ENCODE peak calls at places on chromosomes 12 and 14, in ten cellular contexts. D is PC-3, P is ascending aorta, W is choroid plexus epithelial cell, O is fibroblast of pulmonary artery, T is dorsolateral prefrontal cortex, F is astrocyte of the spinal cord, C is bronchial epithelial cell, V is right atrium auricular region, Q is spleen. N is an unnamed sample.
A peak's percentile ranks its signal among the peaks of the same experiment; 100 is the strongest.

GRCh38 chr14:57889245-57889644 is 23.4 kb upstream of the SLC35F4 start:
- DNase-seq in T (peak; percentile 29), P (no peak), Q (no peak), O (peak; percentile 36), V (peak; percentile 70), F (peak; percentile 63), D (peak; percentile 94), W (peak; percentile 23), C (peak; percentile 74), N (peak; percentile 83)

GRCh38 chr12:79737875-79738718 is 47.3 kb upstream of the PAWR start:
- DNase-seq in P (no peak), Q (no peak), D (peak; percentile 89), W (peak; percentile 82), T (no peak), C (peak; percentile 76), V (no peak), O (peak; percentile 79), F (peak; percentile 74), N (peak; percentile 70)

GRCh38 chr12:82665142-82665923 is 21.4 kb upstream of the TMTC2 start:
- DNase-seq in O (no peak), Q (no peak), F (no peak), V (no peak), P (no peak), T (no peak), D (no peak), C (no peak), W (no peak), N (no peak)

GRCh38 chr12:18723752-18724151 is 14.1 kb downstream of the PLCZ1 start:
- DNase-seq in C (peak; percentile 100), Q (no peak), P (no peak), W (peak; percentile 88), V (no peak), O (peak; percentile 79), F (peak; percentile 61), T (no peak), D (peak; percentile 89), N (peak; percentile 83)

GRCh38 chr14:55583942-55584468 is 4.0 kb downstream of the KTN1 start:
- DNase-seq in P (no peak), V (no peak), C (no peak), F (no peak), D (no peak), O (no peak), T (no peak), W (peak; percentile 51), Q (no peak), N (no peak)

GRCh38 chr12:55965941-55966407 is at the start of gene PMEL:
- DNase-seq in V (no peak), C (no peak), W (peak; percentile 18), F (no peak), O (no peak), P (no peak), Q (no peak), D (no peak), T (no peak), N (peak; percentile 11)

GRCh38 chr12:10369557-10370150 is 20.2 kb downstream of the KLRK1 start:
- DNase-seq in F (no peak), P (no peak), Q (no peak), T (no peak), O (no peak), W (no peak), C (no peak), D (no peak), V (no peak), N (no peak)

GRCh38 chr14:62445570-62445969 is 599.7 kb downstream of the KCNH5 start:
- DNase-seq in Q (no peak), D (no peak), F (no peak), C (no peak), V (no peak), P (no peak), W (no peak), O (no peak), T (no peak), N (no peak)

GRCh38 chr14:99871771-99872170 is 78.6 kb downstream of the EML1 start:
- DNase-seq in D (no peak), V (no peak), O (no peak), Q (no peak), F (no peak), W (no peak), T (no peak), P (no peak), C (no peak), N (no peak)

GRCh38 chr12:106274012-106274411 is 26.2 kb upstream of the CKAP4 start:
- DNase-seq in W (no peak), Q (no peak), F (no peak), V (no peak), O (no peak), C (no peak), T (no peak), P (no peak), D (no peak), N (no peak)

GRCh38 chr14:100526632-100527031 is 60.6 kb downstream of the BEGAIN start:
- DNase-seq in T (no peak), D (no peak), C (no peak), P (no peak), Q (peak; percentile 32), F (no peak), W (no peak), V (no peak), O (no peak), N (no peak)

GRCh38 chr12:26867084-26867483 is 34.1 kb upstream of the ITPR2 start:
- DNase-seq in W (no peak), C (no peak), O (no peak), T (no peak), Q (no peak), V (no peak), P (no peak), F (no peak), D (no peak), N (no peak)

GRCh38 chr12:119693006-119693405 is 25.1 kb downstream of the PRKAB1 start:
- DNase-seq in D (peak; percentile 98), C (peak; percentile 24), T (no peak), W (no peak), V (peak; percentile 74), F (peak; percentile 88), Q (no peak), P (no peak), O (peak; percentile 98), N (peak; percentile 97)

GRCh38 chr14:59961518-59962062 is 41.6 kb downstream of the LRRC9 start:
- DNase-seq in P (no peak), V (no peak), C (no peak), T (no peak), O (no peak), D (no peak), W (no peak), Q (no peak), F (no peak), N (no peak)

GRCh38 chr14:59964251-59965007 is 44.5 kb downstream of the LRRC9 start:
- DNase-seq in P (no peak), O (peak; percentile 1), V (no peak), D (peak; percentile 70), T (no peak), Q (no peak), F (peak; percentile 4), C (peak; percentile 20), W (peak; percentile 21), N (peak; percentile 22)

DNA sequence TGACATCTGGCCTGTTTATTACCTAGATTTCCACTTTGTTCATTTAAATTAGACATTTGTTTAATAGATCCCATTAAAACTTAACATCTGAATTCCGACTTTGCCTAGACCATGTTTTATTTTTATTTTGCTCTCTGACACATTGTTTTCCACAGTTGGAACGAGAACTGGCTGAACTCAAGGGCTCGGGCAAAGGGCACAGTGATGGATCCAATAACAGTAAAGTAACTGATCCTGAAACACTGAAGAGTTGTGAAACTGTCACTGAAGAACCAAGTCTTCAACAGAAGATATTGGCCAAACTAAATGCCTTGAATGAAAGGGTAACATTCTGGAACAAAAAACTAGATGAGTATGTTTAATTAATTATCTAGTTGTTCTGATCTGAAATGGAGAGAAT is 39.7 kb downstream of the LRRC9 start:
- DNase-seq in O (no peak), D (no peak), F (no peak), T (no peak), C (no peak), P (no peak), V (no peak), W (no peak), Q (no peak), N (no peak)
- H3K4me3 ChIP-seq in O (no peak overlapping the region), D (no peak overlapping the region), F (no peak overlapping the region), T (no peak overlapping the region), C (no peak overlapping the region), P (no peak overlapping the region), V (no peak overlapping the region), W (no peak overlapping the region), Q (no peak overlapping the region), N (no peak overlapping the region)

GRCh38 chr12:122480753-122481152 is 20.0 kb downstream of the ZCCHC8 start:
- DNase-seq in O (no peak), T (no peak), F (no peak), Q (no peak), V (peak; percentile 13), P (no peak), C (no peak), D (no peak), W (no peak), N (no peak)
- TF ChIP-seq CTCF in O (no peak), T (no peak), F (no peak), Q (no peak), V (no peak), P (no peak), C (no peak), D (no peak), W (no peak), N (no peak)

GRCh38 chr14:52729585-52729924 is 411 bp upstream of the STYX start:
- DNase-seq in Q (no peak), C (no peak), V (no peak), D (no peak), W (no peak), T (no peak), F (no peak), O (no peak), P (no peak), N (no peak)
- H3K4me3 ChIP-seq in Q (peak overlapping the region; percentile 86), C (peak overlapping the region; percentile 8), V (peak overlapping the region; percentile 99), D (peak overlapping the region; percentile 39), W (peak overlapping the region; percentile 46), T (peak overlapping the region; percentile 70), F (peak overlapping the region; percentile 35), O (peak overlapping the region; percentile 44), P (peak overlapping the region; percentile 88), N (peak overlapping the region; percentile 18)

GRCh38 chr12:49190317-49190716 is 1.4 kb upstream of the TUBA1A start:
- DNase-seq in F (no peak), C (no peak), P (no peak), O (no peak), T (peak; percentile 53), Q (no peak), D (no peak), W (no peak), V (no peak), N (no peak)

GRCh38 chr12:49187184-49187583 is 1.7 kb downstream of the TUBA1A start:
- DNase-seq in P (no peak), Q (no peak), F (peak; percentile 70), C (no peak), V (peak; percentile 70), W (peak; percentile 75), O (peak; percentile 59), T (peak; percentile 98), D (no peak), N (peak; percentile 68)

GRCh38 chr12:49189731-49190314 is 943 bp upstream of the TUBA1A start:
- DNase-seq in P (no peak), O (peak; percentile 8), D (no peak), V (no peak), F (peak; percentile 19), W (no peak), C (no peak), T (no peak), Q (no peak), N (no peak)

GRCh38 chr12:49188916-49189367 is at the start of gene TUBA1A:
- DNase-seq in D (peak; percentile 72), W (peak; percentile 100), C (peak; percentile 90), T (peak; percentile 100), P (peak; percentile 95), F (peak; percentile 100), O (peak; percentile 100), V (peak; percentile 98), Q (peak; percentile 98), N (peak; percentile 99)

GRCh38 chr12:49188205-49188915 is 520 bp downstream of the TUBA1A start:
- DNase-seq in C (peak; percentile 51), V (peak; percentile 85), W (peak; percentile 78), D (peak; percentile 37), O (peak; percentile 75), Q (peak; percentile 95), T (peak; percentile 75), P (peak; percentile 41), F (no peak), N (peak; percentile 69)
- TF ChIP-seq CTCF in C (no peak), V (no peak), W (no peak), D (no peak), O (no peak), Q (no peak), T (no peak), P (no peak), F (no peak), N (no peak)

N was measured in fibroblast of mammary gland.